ENCODE peak calls at places on chromosomes 6 and 20, in four cellular contexts. A is heart right ventricle, I is esophagus muscularis mucosa, V is AG04450. J is an unnamed sample. For H3K9me3, the result is how much of the 10 kb centered on the place peaks cover.

GRCh38 chr6:79215233-79215824 is 19.2 kb downstream of the HMGN3 start:
- DNase-seq in V (no peak), A (no peak), I (no peak), J (no peak)

GRCh38 chr6:14674867-14675648 is 557.5 kb downstream of the CD83 start:
- DNase-seq in I (no peak), A (no peak), V (no peak), J (no peak)

GRCh38 chr6:168089186-168090063 is 10.4 kb upstream of the FRMD1 start:
- DNase-seq in I (no peak), A (no peak), V (no peak), J (no peak)

GRCh38 chr20:44182863-44183262 is 4.1 kb downstream of the JPH2 start:
- DNase-seq in I (no peak), V (no peak), A (no peak), J (no peak)

GRCh38 chr20:13995086-13995665 is at the start of gene MACROD2:
- DNase-seq in V (no peak), I (no peak), A (peak), J (peak)

GRCh38 chr6:73369563-73369962 is at the start of gene OOEP:
- DNase-seq in A (no peak), V (no peak), I (no peak), J (no peak)

GRCh38 chr6:136795996-136796395 is 3.7 kb upstream of the MAP3K5 start:
- DNase-seq in V (peak), A (no peak), I (no peak), J (no peak)

GRCh38 chr6:136108591-136108990 is 141.5 kb downstream of the MTFR2 start:
- DNase-seq in I (no peak), V (no peak), A (no peak), J (no peak)

GRCh38 chr6:110518281-110518623 is 41.8 kb upstream of the SLC22A16 start:
- DNase-seq in A (no peak), I (no peak), V (no peak), J (peak)

GRCh38 chr6:20438462-20439070 is 36.9 kb downstream of the E2F3 start:
- DNase-seq in V (no peak), I (no peak), A (no peak), J (no peak)

GRCh38 chr6:53159558-53159957 is 10.9 kb upstream of the GCM1 start:
- DNase-seq in A (no peak), I (no peak), V (no peak), J (no peak)

GRCh38 chr6:12472601-12473038 is 182.5 kb downstream of the EDN1 start:
- DNase-seq in I (no peak), A (peak), V (no peak), J (no peak)

GRCh38 chr6:50925981-50926380 is 107.3 kb downstream of the TFAP2B start:
- DNase-seq in I (no peak), V (no peak), A (no peak), J (no peak)

GRCh38 chr6:6680524-6680923 is 92.0 kb downstream of the LY86 start:
- DNase-seq in V (no peak), I (no peak), A (no peak), J (no peak)

GRCh38 chr6:82298012-82298411 is 50.5 kb upstream of the IBTK start:
- DNase-seq in A (no peak), V (peak), I (no peak), J (no peak)

GRCh38 chr6:135176464-135176863 is 4.6 kb upstream of the MYB start:
- DNase-seq in V (no peak), I (no peak), A (no peak), J (no peak)

GRCh38 chr6:41451039-41451438 is 95.1 kb upstream of the FOXP4 start:
- DNase-seq in I (no peak), V (no peak), A (no peak), J (no peak)

GRCh38 chr6:159981591-159982245 is 12.8 kb downstream of the IGF2R start:
- DNase-seq in A (peak), V (peak), I (peak), J (no peak)

GRCh38 chr20:36313476-36313875 is 7.3 kb downstream of the DLGAP4 start:
- DNase-seq in I (no peak), V (no peak), A (no peak), J (no peak)

GRCh38 chr6:392441-393390 is 1.2 kb downstream of the IRF4 start:
- DNase-seq in A (no peak), I (no peak), V (no peak), J (no peak)

GRCh38 chr6:86357877-86358276 is 579.5 kb upstream of the HTR1E start:
- DNase-seq in A (no peak), V (no peak), I (no peak), J (no peak)

GRCh38 chr6:138160329-138161117 is 1.2 kb upstream of the ARFGEF3 start:
- DNase-seq in V (no peak), I (no peak), A (no peak), J (no peak)

GRCh38 chr20:24032412-24032898 is 43.9 kb upstream of the GGTLC1 start:
- DNase-seq in I (no peak), A (no peak), V (no peak), J (no peak)
- H3K27ac ChIP-seq in I (no peak), A (no peak), V (no peak), J (no peak)

GRCh38 chr6:106729848-106730247 is 100.5 kb downstream of the QRSL1 start:
- DNase-seq in V (no peak), A (no peak), I (no peak), J (no peak)
- H3K4me3 ChIP-seq in V (no peak), A (no peak), I (no peak), J (no peak)

GRCh38 chr20:56155625-56156024 is 92.9 kb upstream of the MC3R start:
- DNase-seq in A (no peak), I (no peak), V (no peak), J (no peak)
- H3K9me3 ChIP-seq in A (under half), I (under half), V (under half), J (under half)

DNA sequence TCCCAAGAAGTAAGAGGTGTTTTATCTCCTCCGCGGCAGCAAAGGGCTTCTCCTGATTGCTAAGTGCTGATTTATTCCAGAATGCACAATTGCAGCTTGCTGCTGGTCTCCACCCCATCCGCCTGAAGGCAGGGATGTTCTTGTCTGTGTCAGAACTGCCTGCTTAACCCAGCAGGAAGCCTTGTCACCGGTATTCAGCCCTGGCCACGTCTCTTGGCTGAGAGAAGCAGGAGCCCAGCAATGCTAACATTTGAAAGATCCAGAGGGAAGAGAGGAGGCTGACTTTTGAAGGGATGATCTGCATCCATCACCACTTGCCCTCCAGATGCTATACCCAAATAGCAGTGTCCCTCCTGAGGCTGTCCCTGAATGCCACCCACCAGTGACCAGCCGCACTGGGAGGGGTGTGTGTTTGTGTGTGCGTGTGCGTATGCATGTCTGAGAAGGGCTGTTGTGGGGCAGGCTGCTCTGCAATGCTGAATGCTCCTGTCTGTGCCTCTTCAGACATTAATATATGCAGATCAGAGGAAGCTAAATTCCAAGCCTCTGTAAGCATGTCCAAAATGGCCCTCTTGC is 4.0 kb downstream of the SCML4 start:
- DNase-seq in V (no peak), I (peak), A (no peak), J (no peak)
- H3K27ac ChIP-seq in V (no peak), I (no peak), A (no peak), J (no peak)

GRCh38 chr20:63253438-63254236 is 626 bp downstream of the NKAIN4 start:
- DNase-seq in V (no peak), I (no peak), A (no peak), J (no peak)
- H3K4me3 ChIP-seq in V (peak), I (peak), A (peak), J (peak)

DNA sequence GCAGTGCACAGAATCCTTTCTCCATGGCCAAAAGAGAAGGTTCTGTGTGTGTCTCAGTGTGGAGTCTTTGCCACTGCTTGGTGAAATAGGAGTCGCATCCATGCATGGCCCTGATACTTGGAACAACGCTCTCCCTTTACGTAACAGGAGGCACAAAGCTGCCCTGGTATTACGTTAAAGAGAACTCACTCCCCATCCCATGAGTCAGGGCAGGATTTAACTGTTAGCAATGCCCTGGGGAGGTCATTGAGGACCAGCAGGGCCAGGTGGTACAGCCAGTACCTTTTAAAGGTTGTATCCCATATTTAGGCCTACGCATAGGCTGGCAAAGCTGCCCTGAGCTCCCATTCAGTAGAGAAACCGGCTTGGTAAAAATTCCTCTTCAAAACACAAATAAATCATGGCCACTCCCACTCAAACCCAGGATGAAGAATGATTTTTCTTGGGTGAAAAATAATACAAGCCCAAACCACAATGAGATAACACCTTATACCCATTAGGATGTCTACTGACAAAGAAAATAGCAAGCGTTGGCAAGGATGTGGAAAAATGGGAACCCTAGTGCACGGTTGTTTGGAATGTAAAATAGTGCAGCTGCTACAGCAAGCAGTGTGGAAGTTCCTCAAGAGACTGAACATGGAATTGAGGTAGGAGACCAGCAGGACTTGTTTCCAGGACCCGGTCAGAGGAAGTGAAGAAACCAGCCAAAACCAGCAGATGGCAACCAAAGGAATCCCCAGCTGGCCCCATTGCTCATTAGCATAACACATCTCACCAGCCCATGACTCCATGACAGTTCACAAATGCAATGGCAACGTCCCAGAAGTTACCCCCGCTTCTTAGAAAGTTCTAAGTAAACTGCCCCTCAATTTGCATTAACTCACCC is 37.0 kb downstream of the MYLK4 start:
- DNase-seq in V (peak), A (no peak), I (no peak), J (no peak)
- H3K9me3 ChIP-seq in V (under half), A (under half), I (under half), J (under half)

DNA sequence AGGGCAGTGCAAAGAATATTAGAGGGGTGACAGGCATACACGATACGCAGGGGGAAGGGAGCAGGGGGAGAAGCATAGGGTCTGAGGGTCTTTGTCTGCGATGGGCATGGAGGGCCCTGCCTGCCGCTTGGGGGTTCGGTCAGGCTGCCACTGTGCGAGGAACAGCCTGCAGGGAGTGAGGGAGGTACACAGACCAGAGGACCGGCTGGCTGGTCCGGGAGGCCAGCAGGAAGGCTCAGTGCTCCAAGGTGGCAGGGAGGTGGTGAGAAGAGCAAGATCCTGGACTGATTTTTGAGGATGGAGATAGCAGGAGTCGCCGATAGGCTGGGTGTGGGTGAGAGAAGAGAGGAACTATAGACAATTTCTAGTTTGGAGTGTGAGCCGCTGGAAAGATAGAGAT is 338.4 kb downstream of the ZFAND3 start:
- DNase-seq in V (no peak), A (no peak), I (no peak), J (no peak)
- H3K27ac ChIP-seq in V (no peak), A (no peak), I (no peak), J (no peak)

GRCh38 chr20:63240004-63240403 is 4.3 kb downstream of the BIRC7 start:
- DNase-seq in V (no peak), I (no peak), A (no peak), J (no peak)

GRCh38 chr20:63242736-63243135 is 7.0 kb downstream of the BIRC7 start:
- DNase-seq in V (no peak), A (no peak), I (no peak), J (no peak)

GRCh38 chr20:63243604-63244247 is 8.0 kb downstream of the BIRC7 start:
- DNase-seq in V (no peak), A (no peak), I (no peak), J (no peak)

GRCh38 chr20:63239431-63239830 is 3.7 kb downstream of the BIRC7 start:
- DNase-seq in I (no peak), A (no peak), V (no peak), J (no peak)

GRCh38 chr20:63241272-63241671 is 5.6 kb downstream of the BIRC7 start:
- DNase-seq in A (no peak), V (no peak), I (no peak), J (no peak)
- H3K4me3 ChIP-seq in A (no peak), V (no peak), I (no peak), J (no peak)

J was measured in iPS DF 6.9.